ENCODE peak calls at places on chromosome 10, in five cellular contexts. N is epithelial cell of prostate, D is spleen, F is upper lobe of right lung, Z is cardiac muscle cell. Q is an unnamed sample.
A peak's percentile ranks its signal among the peaks of the same experiment; 100 is the strongest.

GRCh38 chr10:22427890-22428571 is 82.7 kb downstream of the SPAG6 start:
- DNase-seq in F (no peak), D (no peak), Z (peak; percentile 76), N (peak; percentile 73), Q (peak; percentile 93)

GRCh38 chr10:60414877-60415585 is 25.4 kb upstream of the ANK3 start:
- DNase-seq in Z (peak; percentile 77), N (peak; percentile 55), F (no peak), D (no peak), Q (peak; percentile 77)

GRCh38 chr10:82294874-82295378 is 419.9 kb downstream of the NRG3 start:
- DNase-seq in Z (no peak), N (no peak), F (no peak), D (no peak), Q (no peak)

GRCh38 chr10:48224296-48224695 is 50.2 kb downstream of the FRMPD2 start:
- DNase-seq in F (no peak), Z (no peak), D (no peak), N (no peak), Q (no peak)

GRCh38 chr10:121608669-121609190 is 10.5 kb upstream of the FGFR2 start:
- DNase-seq in N (no peak), F (peak; percentile 85), D (peak; percentile 68), Z (peak; percentile 27), Q (peak; percentile 75)

GRCh38 chr10:66940950-66941349 is 15.1 kb downstream of the LRRTM3 start:
- DNase-seq in Z (no peak), D (no peak), N (no peak), F (no peak), Q (no peak)

GRCh38 chr10:69419096-69419760 is 2.5 kb upstream of the TACR2 start:
- DNase-seq in N (no peak), D (peak; percentile 28), F (no peak), Z (no peak), Q (no peak)

GRCh38 chr10:101030492-101031127 is 319 bp downstream of the PDZD7 start:
- DNase-seq in N (no peak), D (no peak), F (no peak), Z (no peak), Q (peak; percentile 51)

GRCh38 chr10:68334672-68335467 is 2.1 kb upstream of the PBLD start:
- DNase-seq in Z (no peak), D (no peak), N (no peak), F (no peak), Q (no peak)

DNA sequence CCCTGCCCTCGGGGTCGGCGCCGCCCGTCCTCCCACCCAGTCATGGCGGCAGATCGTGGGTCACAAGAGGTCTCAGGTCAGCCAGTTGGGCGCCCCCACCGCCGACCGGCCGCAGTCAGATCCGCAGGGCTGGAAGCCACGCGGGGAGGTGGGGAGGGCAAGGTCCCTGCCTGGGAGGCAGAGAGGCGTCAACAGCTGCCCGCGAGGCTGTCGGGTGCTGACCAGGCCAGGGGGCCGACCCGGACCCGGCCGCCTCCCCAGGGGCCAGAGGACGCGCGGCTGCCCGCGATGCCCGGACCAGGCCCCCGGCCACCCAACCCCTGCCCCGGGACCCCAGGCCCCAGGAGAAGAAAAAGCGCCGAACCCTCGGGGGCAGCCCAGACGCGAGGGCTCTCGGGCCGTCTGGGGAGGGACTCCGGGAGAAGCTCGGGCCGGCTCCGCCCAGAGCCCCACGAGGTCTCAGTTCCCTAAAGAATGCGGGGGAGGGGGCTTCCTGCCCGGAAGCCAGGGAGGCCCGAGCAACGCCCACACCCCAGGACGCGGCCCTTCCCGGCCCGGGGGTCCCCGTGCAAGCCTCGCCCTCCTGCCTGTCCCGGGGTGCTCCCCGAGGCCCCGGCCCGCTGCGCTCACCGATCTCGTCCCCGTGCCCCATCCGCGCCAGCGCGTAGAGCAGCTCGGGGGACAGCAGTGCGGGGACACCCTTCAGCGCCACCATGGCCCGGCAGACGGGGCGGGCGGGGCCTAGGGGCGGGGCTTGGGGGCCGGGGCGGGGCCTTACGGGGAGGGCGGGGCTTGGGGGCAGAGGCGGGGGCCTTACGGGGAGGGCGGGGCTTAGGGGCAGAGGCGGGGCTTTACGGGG is at the start of gene FUOM:
- DNase-seq in F (peak; percentile 89), D (peak; percentile 94), N (no peak), Z (peak; percentile 68), Q (peak; percentile 94)
- H3K27ac ChIP-seq in F (peak within 1 kb of the TSS; percentile 75), D (peak within 1 kb of the TSS; percentile 89), N (no peak within 1 kb of the TSS), Z (no peak within 1 kb of the TSS), Q (peak within 1 kb of the TSS; percentile 54)

DNA sequence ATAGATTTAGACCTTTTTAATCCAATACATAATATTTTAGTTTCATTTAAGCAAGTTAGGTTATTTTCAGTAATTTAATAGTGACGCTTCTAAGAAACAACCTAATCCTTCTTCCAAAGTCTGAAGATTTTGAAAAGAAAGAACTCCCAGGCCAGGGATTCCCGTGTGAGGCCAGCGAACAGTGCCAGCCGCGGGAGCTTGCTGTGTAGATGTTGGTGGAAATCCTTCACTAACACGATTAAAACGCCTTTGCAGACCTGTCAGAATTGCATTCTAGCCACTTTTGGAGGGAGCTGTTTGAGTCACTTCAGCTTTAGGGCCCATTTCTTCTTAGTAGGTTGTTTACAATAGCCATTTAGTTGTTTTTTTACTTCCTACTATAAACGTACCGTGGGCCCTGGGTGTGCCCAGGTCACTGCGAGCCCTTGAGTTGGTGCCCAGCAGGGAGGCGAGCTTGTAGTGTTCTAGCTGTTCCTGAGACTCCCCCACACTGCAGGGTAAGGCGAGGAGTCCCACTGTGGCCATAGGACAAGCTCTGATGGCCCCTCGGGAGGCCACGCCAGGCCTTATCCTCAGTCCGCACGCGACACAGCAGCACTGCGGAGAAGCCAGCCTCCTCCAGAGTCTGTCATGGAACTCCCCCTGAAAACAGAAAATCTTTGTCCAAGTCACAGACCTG is 32.3 kb downstream of the PPP2R2D start:
- DNase-seq in N (no peak), Z (no peak), D (peak; percentile 69), F (peak; percentile 46), Q (no peak)
- H3K27ac ChIP-seq in N (no peak overlapping the region), Z (no peak overlapping the region), D (no peak overlapping the region), F (no peak overlapping the region), Q (peak overlapping the region; percentile 18)

GRCh38 chr10:131781791-131782190 is 119.0 kb upstream of the PPP2R2D start:
- DNase-seq in F (no peak), D (no peak), N (no peak), Z (no peak), Q (no peak)

GRCh38 chr10:131787961-131788360 is 112.8 kb upstream of the PPP2R2D start:
- DNase-seq in Z (no peak), D (no peak), N (no peak), F (no peak), Q (no peak)

GRCh38 chr10:131786756-131787605 is 113.8 kb upstream of the PPP2R2D start:
- DNase-seq in Z (peak; percentile 33), N (no peak), F (no peak), D (no peak), Q (peak; percentile 44)

GRCh38 chr10:131785121-131785460 is 115.7 kb upstream of the PPP2R2D start:
- DNase-seq in Z (no peak), D (no peak), N (no peak), F (no peak), Q (no peak)

GRCh38 chr10:131784363-131785120 is 116.3 kb upstream of the PPP2R2D start:
- DNase-seq in F (no peak), Z (no peak), D (no peak), N (no peak), Q (no peak)
- H3K27ac ChIP-seq in F (no peak overlapping the region), Z (no peak overlapping the region), D (no peak overlapping the region), N (no peak overlapping the region), Q (no peak overlapping the region)

GRCh38 chr10:99387071-99387470 is 43.4 kb downstream of the GOT1 start:
- DNase-seq in Z (no peak), D (no peak), N (no peak), F (no peak), Q (no peak)
- H3K27ac ChIP-seq in Z (no peak overlapping the region), D (no peak overlapping the region), N (no peak overlapping the region), F (no peak overlapping the region), Q (no peak overlapping the region)

DNA sequence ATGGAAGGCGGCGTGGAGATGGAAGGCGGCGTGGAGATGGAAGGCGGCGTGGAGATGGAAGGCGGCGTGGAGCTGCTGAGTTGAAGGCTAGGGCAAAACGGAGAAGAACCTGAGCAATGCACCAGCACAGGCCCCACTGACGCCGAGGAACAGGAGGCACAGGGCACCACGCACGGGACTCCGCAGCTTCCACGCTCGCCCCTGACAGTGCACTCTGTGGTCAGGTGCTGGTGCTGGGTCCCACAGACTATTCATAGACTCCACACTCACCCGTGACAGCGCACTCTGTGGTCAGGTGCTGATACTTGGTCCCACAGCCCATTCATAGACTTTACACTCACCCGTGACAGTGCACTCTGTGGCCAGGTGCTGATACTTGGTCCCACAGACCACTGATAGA is 34.0 kb downstream of the CPXM2 start:
- DNase-seq in F (no peak), D (no peak), Z (no peak), N (no peak), Q (no peak)
- H3K27ac ChIP-seq in F (no peak overlapping the region), D (no peak overlapping the region), Z (no peak overlapping the region), N (no peak overlapping the region), Q (no peak overlapping the region)

GRCh38 chr10:103916254-103916653 is 1.7 kb downstream of the STN1 start:
- DNase-seq in Z (peak; percentile 50), D (no peak), F (no peak), N (no peak), Q (no peak)
- H3K27ac ChIP-seq in Z (no peak overlapping the region), D (peak overlapping the region; percentile 98), F (peak overlapping the region; percentile 97), N (peak overlapping the region; percentile 88), Q (peak overlapping the region; percentile 80)

DNA sequence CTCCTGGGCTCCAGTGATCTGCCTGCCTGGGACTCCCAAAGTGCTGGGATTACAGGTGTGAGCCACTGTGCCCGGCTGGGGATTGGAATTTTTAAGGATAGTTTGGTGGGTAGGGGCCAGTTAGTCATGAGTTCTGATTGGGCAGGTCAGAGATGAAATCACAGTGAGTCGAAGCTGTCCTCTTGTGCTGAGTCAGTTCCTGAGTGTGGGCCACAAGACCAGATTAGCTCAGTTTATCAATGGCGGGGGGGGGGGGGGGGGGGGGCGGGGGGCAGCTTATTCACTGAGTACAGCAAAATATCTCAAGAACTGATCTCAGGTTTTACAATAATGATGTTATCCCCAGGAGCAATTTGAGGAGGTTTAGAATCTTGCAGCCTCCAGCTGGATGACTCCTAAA is 11.6 kb upstream of the ERCC6 start:
- DNase-seq in F (no peak), Z (peak; percentile 58), N (peak; percentile 86), D (no peak), Q (peak; percentile 55)
- H3K27ac ChIP-seq in F (no peak overlapping the region), Z (no peak overlapping the region), N (peak overlapping the region; percentile 98), D (no peak overlapping the region), Q (peak overlapping the region; percentile 88)